ENCODE peak calls at places on chromosomes 12 and 14, in four cellular contexts. U is WTC11; L is hepatic stellate cell; Z is activated CD4-positive, alpha-beta T cell treated with anti-CD3 and anti-CD28 coated beads for 4 hours. C is an unnamed sample.

GRCh38 chr14:35215110-35215872 is 76.9 kb upstream of the PSMA6 start:
- DNase-seq in U (no peak), L (peak), Z (no peak), C (no peak)

GRCh38 chr12:104457746-104458644 is 1.2 kb downstream of the CHST11 start:
- DNase-seq in Z (peak), L (peak), U (peak), C (no peak)

GRCh38 chr12:49208146-49208545 is 19.3 kb upstream of the TUBA1A start:
- DNase-seq in L (no peak), U (no peak), Z (no peak), C (no peak)

GRCh38 chr12:5567021-5567744 is 135.3 kb downstream of the NTF3 start:
- DNase-seq in L (peak), Z (no peak), U (no peak), C (no peak)

GRCh38 chr14:98120831-98121464 is 1151.0 kb downstream of the BCL11B start:
- DNase-seq in L (no peak), U (no peak), Z (no peak), C (no peak)

GRCh38 chr14:88838015-88838414 is 13.6 kb downstream of the TTC8 start:
- DNase-seq in L (no peak), Z (no peak), U (no peak), C (no peak)

GRCh38 chr14:104072586-104072985 is 12.9 kb upstream of the ASPG start:
- DNase-seq in Z (no peak), L (no peak), U (no peak), C (no peak)

GRCh38 chr14:65637780-65638179 is 225.2 kb downstream of the FUT8 start:
- DNase-seq in L (no peak), U (no peak), Z (peak), C (no peak)

GRCh38 chr12:29148958-29149690 is at the start of gene FAR2:
- DNase-seq in U (peak), L (peak), Z (peak), C (no peak)

GRCh38 chr12:42162940-42163339 is 18.3 kb upstream of the GXYLT1 start:
- DNase-seq in Z (no peak), L (no peak), U (no peak), C (no peak)

GRCh38 chr12:24172031-24172772 is 222.7 kb upstream of the SOX5 start:
- DNase-seq in L (no peak), U (peak), Z (no peak), C (no peak)

GRCh38 chr14:21965042-21965441 is 291.4 kb upstream of the OR4E1 start:
- DNase-seq in U (no peak), L (no peak), Z (peak), C (no peak)

GRCh38 chr12:94260017-94260416 is 111.6 kb downstream of the PLXNC1 start:
- DNase-seq in U (no peak), Z (no peak), L (no peak), C (no peak)

GRCh38 chr14:54564799-54565235 is 2.1 kb upstream of the SAMD4A start:
- DNase-seq in U (no peak), L (peak), Z (no peak), C (no peak)

GRCh38 chr14:93045965-93046695 is 69.6 kb downstream of the ITPK1 start:
- DNase-seq in Z (no peak), U (no peak), L (peak), C (no peak)

GRCh38 chr12:64181504-64182291 is 40.4 kb downstream of the KICS2 start:
- DNase-seq in Z (no peak), L (peak), U (peak), C (no peak)

GRCh38 chr14:61493239-61493638 is 171.9 kb downstream of the PRKCH start:
- DNase-seq in L (peak), Z (no peak), U (no peak), C (no peak)

GRCh38 chr12:56007892-56008471 is 10.9 kb downstream of the SUOX start:
- DNase-seq in U (no peak), Z (no peak), L (peak), C (no peak)

GRCh38 chr12:60070541-60070940 is 474.7 kb downstream of the SLC16A7 start:
- DNase-seq in U (no peak), L (no peak), Z (no peak), C (no peak)